ENCODE peak calls at places on chromosomes 2 and 18, in ten cellular contexts. One of them, this sample, is unnamed.
A peak's percentile ranks its signal among the peaks of the same experiment; 100 is the strongest.

GRCh38 chr2:226413498-226414130 is 386.0 kb downstream of the IRS1 start:
- DNase-seq in testis: no peak
- DNase-seq in body of pancreas: no peak
- DNase-seq in HCT116: no peak
- DNase-seq in tibial nerve: no peak
- DNase-seq in NB4: no peak
- DNase-seq in lower leg skin: no peak
- DNase-seq in transverse colon: no peak
- DNase-seq in A549: no peak
- DNase-seq in IMR-90: peak; percentile 32
- DNase-seq in this sample: no peak

GRCh38 chr2:215680605-215681598 is 245.0 kb upstream of the FN1 start:
- DNase-seq in testis: no peak
- DNase-seq in body of pancreas: no peak
- DNase-seq in HCT116: no peak
- DNase-seq in tibial nerve: peak; percentile 47
- DNase-seq in NB4: peak; percentile 83
- DNase-seq in lower leg skin: no peak
- DNase-seq in transverse colon: no peak
- DNase-seq in A549: peak; percentile 66
- DNase-seq in IMR-90: peak; percentile 87
- DNase-seq in this sample: no peak

GRCh38 chr18:58761241-58761969 is 90.1 kb downstream of the MALT1 start:
- DNase-seq in testis: no peak
- DNase-seq in body of pancreas: no peak
- DNase-seq in HCT116: no peak
- DNase-seq in tibial nerve: no peak
- DNase-seq in NB4: no peak
- DNase-seq in lower leg skin: peak; percentile 26
- DNase-seq in transverse colon: no peak
- DNase-seq in A549: no peak
- DNase-seq in IMR-90: peak; percentile 40
- DNase-seq in this sample: no peak

GRCh38 chr2:375947-376307 is 88.0 kb upstream of the ALKAL2 start:
- DNase-seq in testis: no peak
- DNase-seq in body of pancreas: no peak
- DNase-seq in HCT116: no peak
- DNase-seq in tibial nerve: no peak
- DNase-seq in NB4: no peak
- DNase-seq in lower leg skin: no peak
- DNase-seq in transverse colon: no peak
- DNase-seq in A549: no peak
- DNase-seq in IMR-90: no peak
- DNase-seq in this sample: no peak

GRCh38 chr18:424071-424868 is 76.2 kb downstream of the COLEC12 start:
- DNase-seq in testis: no peak
- DNase-seq in body of pancreas: no peak
- DNase-seq in HCT116: no peak
- DNase-seq in tibial nerve: no peak
- DNase-seq in NB4: no peak
- DNase-seq in lower leg skin: no peak
- DNase-seq in transverse colon: no peak
- DNase-seq in A549: no peak
- DNase-seq in IMR-90: no peak
- DNase-seq in this sample: no peak

GRCh38 chr2:151478011-151478410 is 68.3 kb downstream of the RIF1 start:
- DNase-seq in testis: no peak
- DNase-seq in body of pancreas: no peak
- DNase-seq in HCT116: no peak
- DNase-seq in tibial nerve: no peak
- DNase-seq in NB4: no peak
- DNase-seq in lower leg skin: no peak
- DNase-seq in transverse colon: no peak
- DNase-seq in A549: no peak
- DNase-seq in IMR-90: peak; percentile 72
- DNase-seq in this sample: no peak

GRCh38 chr18:72187956-72188355 is 356.2 kb downstream of the CBLN2 start:
- DNase-seq in testis: no peak
- DNase-seq in body of pancreas: no peak
- DNase-seq in HCT116: no peak
- DNase-seq in tibial nerve: no peak
- DNase-seq in NB4: no peak
- DNase-seq in lower leg skin: no peak
- DNase-seq in transverse colon: no peak
- DNase-seq in A549: no peak
- DNase-seq in IMR-90: no peak
- DNase-seq in this sample: no peak

GRCh38 chr18:63624863-63625262 is 19.2 kb downstream of the SERPINB4 start:
- DNase-seq in testis: no peak
- DNase-seq in body of pancreas: no peak
- DNase-seq in HCT116: no peak
- DNase-seq in tibial nerve: no peak
- DNase-seq in NB4: no peak
- DNase-seq in lower leg skin: no peak
- DNase-seq in transverse colon: no peak
- DNase-seq in A549: no peak
- DNase-seq in IMR-90: no peak
- DNase-seq in this sample: no peak

GRCh38 chr2:38178556-38179419 is 102.8 kb upstream of the CYP1B1 start:
- DNase-seq in testis: peak; percentile 78
- DNase-seq in body of pancreas: no peak
- DNase-seq in HCT116: no peak
- DNase-seq in tibial nerve: peak; percentile 53
- DNase-seq in NB4: peak; percentile 86
- DNase-seq in lower leg skin: no peak
- DNase-seq in transverse colon: no peak
- DNase-seq in A549: peak; percentile 68
- DNase-seq in IMR-90: peak; percentile 68
- DNase-seq in this sample: no peak

GRCh38 chr18:33034941-33035340 is 262.1 kb upstream of the KLHL14 start:
- DNase-seq in testis: no peak
- DNase-seq in body of pancreas: no peak
- DNase-seq in HCT116: no peak
- DNase-seq in tibial nerve: no peak
- DNase-seq in NB4: no peak
- DNase-seq in lower leg skin: no peak
- DNase-seq in transverse colon: no peak
- DNase-seq in A549: no peak
- DNase-seq in IMR-90: peak; percentile 0
- DNase-seq in this sample: no peak

GRCh38 chr2:202037086-202037485 is 3.4 kb downstream of the FZD7 start:
- DNase-seq in testis: no peak
- DNase-seq in body of pancreas: no peak
- DNase-seq in HCT116: no peak
- DNase-seq in tibial nerve: no peak
- DNase-seq in NB4: no peak
- DNase-seq in lower leg skin: no peak
- DNase-seq in transverse colon: no peak
- DNase-seq in A549: no peak
- DNase-seq in IMR-90: peak; percentile 63
- DNase-seq in this sample: no peak

GRCh38 chr2:98444436-98445166 is at the start of gene INPP4A:
- DNase-seq in testis: peak; percentile 84
- DNase-seq in body of pancreas: peak; percentile 74
- DNase-seq in HCT116: peak; percentile 21
- DNase-seq in tibial nerve: no peak
- DNase-seq in NB4: peak; percentile 81
- DNase-seq in lower leg skin: peak; percentile 92
- DNase-seq in transverse colon: peak; percentile 80
- DNase-seq in A549: peak; percentile 66
- DNase-seq in IMR-90: peak; percentile 42
- DNase-seq in this sample: peak; percentile 89
- TF ChIP-seq POLR2A in testis: peak; percentile 4
- TF ChIP-seq POLR2A in body of pancreas: no peak
- TF ChIP-seq POLR2A in HCT116: peak; percentile 72
- TF ChIP-seq POLR2A in tibial nerve: peak; percentile 56
- TF ChIP-seq POLR2A in NB4: peak; percentile 56
- TF ChIP-seq POLR2A in lower leg skin: no peak
- TF ChIP-seq POLR2A in transverse colon: no peak
- TF ChIP-seq POLR2A in A549: peak; percentile 75
- TF ChIP-seq POLR2A in IMR-90: peak; percentile 72
- TF ChIP-seq POLR2A in this sample: no peak

GRCh38 chr2:128321784-128322650 is 3.3 kb upstream of the HS6ST1 start:
- DNase-seq in testis: peak; percentile 92
- DNase-seq in body of pancreas: peak; percentile 87
- DNase-seq in HCT116: peak; percentile 51
- DNase-seq in tibial nerve: peak; percentile 77
- DNase-seq in NB4: peak; percentile 87
- DNase-seq in lower leg skin: peak; percentile 97
- DNase-seq in transverse colon: peak; percentile 87
- DNase-seq in A549: peak; percentile 74
- DNase-seq in IMR-90: peak; percentile 75
- DNase-seq in this sample: peak; percentile 79
- TF ChIP-seq POLR2A in testis: no peak
- TF ChIP-seq POLR2A in body of pancreas: peak; percentile 52
- TF ChIP-seq POLR2A in HCT116: no peak
- TF ChIP-seq POLR2A in tibial nerve: no peak
- TF ChIP-seq POLR2A in NB4: peak; percentile 12
- TF ChIP-seq POLR2A in lower leg skin: no peak
- TF ChIP-seq POLR2A in transverse colon: peak; percentile 17
- TF ChIP-seq POLR2A in A549: peak; percentile 31
- TF ChIP-seq POLR2A in IMR-90: peak; percentile 63
- TF ChIP-seq POLR2A in this sample: no peak

GRCh38 chr2:238061310-238062202 is 755 bp downstream of the SCLY start:
- DNase-seq in testis: peak; percentile 43
- DNase-seq in body of pancreas: peak; percentile 45
- DNase-seq in HCT116: no peak
- DNase-seq in tibial nerve: peak; percentile 14
- DNase-seq in NB4: peak; percentile 71
- DNase-seq in lower leg skin: peak; percentile 86
- DNase-seq in transverse colon: peak; percentile 35
- DNase-seq in A549: peak; percentile 49
- DNase-seq in IMR-90: peak; percentile 33
- DNase-seq in this sample: peak; percentile 64

GRCh38 chr2:238060096-238060541 is 682 bp upstream of the SCLY start:
- DNase-seq in testis: peak; percentile 18
- DNase-seq in body of pancreas: no peak
- DNase-seq in HCT116: no peak
- DNase-seq in tibial nerve: no peak
- DNase-seq in NB4: no peak
- DNase-seq in lower leg skin: no peak
- DNase-seq in transverse colon: no peak
- DNase-seq in A549: no peak
- DNase-seq in IMR-90: peak; percentile 9
- DNase-seq in this sample: no peak

GRCh38 chr2:238059505-238059904 is 1.3 kb upstream of the SCLY start:
- DNase-seq in testis: no peak
- DNase-seq in body of pancreas: no peak
- DNase-seq in HCT116: no peak
- DNase-seq in tibial nerve: no peak
- DNase-seq in NB4: no peak
- DNase-seq in lower leg skin: no peak
- DNase-seq in transverse colon: no peak
- DNase-seq in A549: no peak
- DNase-seq in IMR-90: no peak
- DNase-seq in this sample: no peak

GRCh38 chr2:238063414-238064189 is 2.8 kb downstream of the SCLY start:
- DNase-seq in testis: no peak
- DNase-seq in body of pancreas: no peak
- DNase-seq in HCT116: no peak
- DNase-seq in tibial nerve: no peak
- DNase-seq in NB4: no peak
- DNase-seq in lower leg skin: peak; percentile 64
- DNase-seq in transverse colon: no peak
- DNase-seq in A549: no peak
- DNase-seq in IMR-90: no peak
- DNase-seq in this sample: no peak

DNA sequence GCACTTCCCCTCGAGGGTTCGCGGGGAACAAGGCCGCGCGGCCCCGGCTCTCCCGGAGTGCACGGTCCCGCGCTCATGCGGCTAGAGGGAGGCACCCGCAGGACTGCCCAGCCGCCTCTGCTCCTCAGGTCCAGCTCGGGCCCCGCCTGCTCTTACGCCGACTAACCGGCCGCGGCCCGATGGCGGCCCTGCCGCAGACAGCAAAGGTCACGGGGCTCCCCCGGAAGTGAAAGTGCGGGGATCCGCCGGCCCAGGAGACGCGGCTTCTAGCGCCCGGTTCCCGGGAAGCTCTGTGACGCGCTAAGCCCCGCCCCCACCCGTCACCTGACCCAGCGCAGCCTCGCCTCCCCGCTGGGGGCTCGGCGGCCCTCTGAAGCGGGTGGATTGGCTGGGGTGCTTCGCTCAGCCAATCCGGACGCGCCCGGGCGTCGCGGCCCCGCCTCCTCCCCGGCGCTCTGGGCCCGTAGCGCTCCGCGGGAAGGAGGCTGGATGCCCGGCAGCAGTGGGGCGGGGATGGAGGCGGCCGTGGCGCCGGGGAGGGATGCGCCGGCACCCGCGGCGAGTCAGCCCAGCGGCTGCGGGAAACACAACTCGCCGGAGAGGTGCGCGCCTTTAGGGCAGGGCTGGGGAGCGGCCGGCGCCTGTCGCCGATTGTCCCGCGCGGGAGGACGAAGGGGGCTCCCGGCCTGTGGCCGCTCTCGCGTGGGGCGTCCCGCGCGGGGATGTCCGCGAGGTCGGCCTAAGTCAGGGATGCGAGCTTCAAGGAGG is at the start of gene SCLY:
- DNase-seq in testis: peak; percentile 97
- DNase-seq in body of pancreas: peak; percentile 97
- DNase-seq in HCT116: peak; percentile 91
- DNase-seq in tibial nerve: peak; percentile 93
- DNase-seq in NB4: peak; percentile 99
- DNase-seq in lower leg skin: peak; percentile 99
- DNase-seq in transverse colon: peak; percentile 97
- DNase-seq in A549: peak; percentile 97
- DNase-seq in IMR-90: peak; percentile 96
- DNase-seq in this sample: peak; percentile 99
- TF ChIP-seq POLR2A in testis: peak; percentile 54
- TF ChIP-seq POLR2A in body of pancreas: peak; percentile 92
- TF ChIP-seq POLR2A in HCT116: peak; percentile 40
- TF ChIP-seq POLR2A in tibial nerve: peak; percentile 74
- TF ChIP-seq POLR2A in NB4: peak; percentile 79
- TF ChIP-seq POLR2A in lower leg skin: no peak
- TF ChIP-seq POLR2A in transverse colon: peak; percentile 82
- TF ChIP-seq POLR2A in A549: peak; percentile 77
- TF ChIP-seq POLR2A in IMR-90: peak; percentile 85
- TF ChIP-seq POLR2A in this sample: peak; percentile 90

DNA sequence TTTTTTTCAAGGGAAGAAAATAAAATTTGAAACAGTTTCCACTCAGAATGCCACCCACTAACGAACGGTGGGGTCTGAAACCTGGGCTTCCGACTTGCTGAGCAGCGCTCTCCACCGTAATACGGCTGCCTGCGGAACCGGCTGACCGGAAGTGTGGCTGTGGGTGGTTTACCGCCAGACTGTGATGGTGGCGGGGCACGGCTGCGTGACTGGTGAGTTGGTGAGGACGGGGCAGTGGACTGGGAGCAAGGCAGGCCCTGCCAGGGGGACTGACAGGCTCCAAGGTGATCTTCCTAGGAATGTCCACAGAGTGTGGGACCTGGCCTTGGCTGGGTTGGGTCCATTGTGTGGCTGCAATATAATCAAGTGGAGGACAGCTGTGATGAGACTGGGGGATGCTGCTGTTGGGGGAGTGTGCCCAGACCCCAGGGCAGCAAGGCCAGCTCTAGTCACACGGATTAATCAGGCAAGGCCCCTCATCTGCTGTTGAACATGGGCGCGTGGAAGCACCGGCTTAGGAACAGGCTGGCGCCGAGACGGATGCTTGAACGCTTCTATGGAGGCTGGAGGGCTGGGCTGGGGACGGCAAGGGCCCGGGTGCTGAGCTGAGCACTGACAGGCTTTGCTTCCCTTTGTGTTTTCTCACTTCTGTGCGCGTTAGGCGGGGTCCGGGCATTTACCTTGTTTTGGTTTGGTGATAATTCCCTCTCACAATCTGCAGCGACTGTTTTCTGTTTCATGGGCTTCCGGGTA is 357.7 kb upstream of the SPRED2 start:
- DNase-seq in testis: peak; percentile 36
- DNase-seq in body of pancreas: no peak
- DNase-seq in HCT116: no peak
- DNase-seq in tibial nerve: no peak
- DNase-seq in NB4: no peak
- DNase-seq in lower leg skin: no peak
- DNase-seq in transverse colon: no peak
- DNase-seq in A549: no peak
- DNase-seq in IMR-90: no peak
- DNase-seq in this sample: no peak
- TF ChIP-seq POLR2A in testis: no peak
- TF ChIP-seq POLR2A in body of pancreas: no peak
- TF ChIP-seq POLR2A in HCT116: no peak
- TF ChIP-seq POLR2A in tibial nerve: no peak
- TF ChIP-seq POLR2A in NB4: no peak
- TF ChIP-seq POLR2A in lower leg skin: no peak
- TF ChIP-seq POLR2A in transverse colon: no peak
- TF ChIP-seq POLR2A in A549: no peak
- TF ChIP-seq POLR2A in IMR-90: no peak
- TF ChIP-seq POLR2A in this sample: no peak